ENCODE peak calls at places on chromosomes 7 and 10, in five cellular contexts. J is adipocyte, G is hepatocyte, A is brain microvascular endothelial cell, M is endothelial cell of umbilical vein. U is an unnamed sample.

GRCh38 chr10:97517778-97518561 is 19.2 kb downstream of the UBTD1 start:
- DNase-seq in J (no peak), G (peak; percentile 44), A (no peak), M (peak; percentile 88), U (no peak)

GRCh38 chr10:86035791-86036543 is 330.6 kb downstream of the GRID1 start:
- DNase-seq in J (no peak), G (no peak), A (no peak), M (no peak), U (no peak)

GRCh38 chr10:86198271-86198670 is 168.3 kb downstream of the GRID1 start:
- DNase-seq in J (no peak), G (no peak), A (no peak), M (no peak), U (no peak)

GRCh38 chr7:48126037-48126436 is 37.0 kb downstream of the UPP1 start:
- DNase-seq in J (no peak), G (no peak), A (no peak), M (no peak), U (no peak)

GRCh38 chr10:112227331-112227961 is 43.9 kb upstream of the GPAM start:
- DNase-seq in J (peak; percentile 11), G (peak; percentile 29), A (no peak), M (no peak), U (no peak)

GRCh38 chr7:150964593-150965111 is 13.5 kb downstream of the KCNH2 start:
- DNase-seq in J (no peak), G (no peak), A (no peak), M (no peak), U (no peak)

GRCh38 chr7:85030893-85031292 is 156.0 kb downstream of the SEMA3D start:
- DNase-seq in J (peak; percentile 91), G (peak; percentile 49), A (peak; percentile 14), M (peak; percentile 50), U (peak; percentile 76)

GRCh38 chr7:2771274-2771711 is 72.8 kb downstream of the GNA12 start:
- DNase-seq in J (no peak), G (no peak), A (no peak), M (no peak), U (peak; percentile 61)

GRCh38 chr7:134443396-134444070 is 15.4 kb downstream of the AKR1B1 start:
- DNase-seq in J (no peak), G (no peak), A (no peak), M (no peak), U (no peak)

GRCh38 chr7:116861717-116862116 is 670 bp upstream of the CAPZA2 start:
- DNase-seq in J (no peak), G (no peak), A (no peak), M (no peak), U (no peak)

GRCh38 chr7:116859323-116859722 is 3.1 kb upstream of the CAPZA2 start:
- DNase-seq in J (peak; percentile 78), G (no peak), A (no peak), M (peak; percentile 48), U (peak; percentile 88)

GRCh38 chr7:116854132-116854531 is 8.3 kb upstream of the CAPZA2 start:
- DNase-seq in J (no peak), G (no peak), A (no peak), M (no peak), U (no peak)

GRCh38 chr7:116862234-116863167 is at the start of gene CAPZA2:
- DNase-seq in J (peak; percentile 98), G (peak; percentile 98), A (peak; percentile 77), M (peak; percentile 93), U (peak; percentile 91)

DNA sequence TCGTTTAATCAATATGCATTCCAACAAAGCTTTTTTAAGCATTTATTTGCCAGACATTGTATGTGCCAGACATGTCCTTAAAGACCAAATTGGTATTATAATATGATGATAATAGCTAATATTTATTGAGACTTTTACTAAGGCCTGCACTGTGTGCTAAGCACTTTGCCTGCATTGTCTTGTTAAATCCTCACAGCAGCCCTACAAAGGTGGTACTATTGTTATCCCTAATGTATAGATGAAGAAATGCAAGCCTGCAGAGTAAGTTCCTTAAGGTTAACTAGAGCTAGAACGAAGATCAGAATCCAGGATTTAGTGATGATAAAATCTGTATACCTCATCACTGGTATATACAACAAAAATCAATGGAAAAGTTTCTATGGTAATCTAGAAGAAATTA is 5.3 kb upstream of the CAPZA2 start:
- DNase-seq in J (no peak), G (no peak), A (no peak), M (no peak), U (no peak)
- H3K4me3 ChIP-seq in J (no peak overlapping the region), G (no peak overlapping the region), A (no peak overlapping the region), M (no peak overlapping the region), U (no peak overlapping the region)

GRCh38 chr7:97734255-97734654 is 2.4 kb downstream of the TAC1 start:
- DNase-seq in J (no peak), G (no peak), A (no peak), M (no peak), U (no peak)
- H3K4me3 ChIP-seq in J (no peak overlapping the region), G (no peak overlapping the region), A (no peak overlapping the region), M (no peak overlapping the region), U (no peak overlapping the region)

GRCh38 chr10:79415736-79416577 is 29.5 kb downstream of the ZCCHC24 start:
- DNase-seq in J (no peak), G (no peak), A (no peak), M (no peak), U (no peak)
- H3K4me3 ChIP-seq in J (no peak overlapping the region), G (no peak overlapping the region), A (no peak overlapping the region), M (no peak overlapping the region), U (no peak overlapping the region)

GRCh38 chr10:100998991-100999741 is 442 bp upstream of the LZTS2 start:
- DNase-seq in J (peak; percentile 93), G (peak; percentile 93), A (peak; percentile 39), M (peak; percentile 75), U (peak; percentile 79)
- H3K4me3 ChIP-seq in J (peak overlapping the region; percentile 75), G (peak overlapping the region; percentile 92), A (peak overlapping the region; percentile 81), M (peak overlapping the region; percentile 29), U (peak overlapping the region; percentile 89)

DNA sequence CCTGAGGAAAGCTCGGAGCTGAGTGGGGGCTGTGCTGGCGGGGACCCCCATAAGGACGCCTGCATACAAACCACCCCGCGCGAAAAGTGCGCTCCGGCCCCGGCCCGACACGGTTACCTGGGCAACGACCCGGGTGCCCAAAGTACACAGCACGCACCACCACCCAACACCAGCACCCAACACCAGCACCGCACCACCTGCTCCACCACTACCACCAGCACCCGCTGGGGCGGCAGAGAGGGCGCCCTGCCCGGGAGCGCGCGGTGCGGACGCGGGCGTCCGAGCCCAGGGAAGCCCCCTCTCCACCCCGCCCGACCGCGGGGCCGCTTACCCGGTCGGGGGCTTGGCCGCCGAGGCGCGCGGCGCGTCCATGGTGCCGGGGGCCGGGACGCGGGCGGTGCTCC is 345 bp downstream of the COBL start:
- DNase-seq in J (no peak), G (peak; percentile 71), A (no peak), M (no peak), U (no peak)
- H3K4me3 ChIP-seq in J (peak overlapping the region; percentile 77), G (peak overlapping the region; percentile 86), A (peak overlapping the region; percentile 39), M (no peak overlapping the region), U (no peak overlapping the region)

DNA sequence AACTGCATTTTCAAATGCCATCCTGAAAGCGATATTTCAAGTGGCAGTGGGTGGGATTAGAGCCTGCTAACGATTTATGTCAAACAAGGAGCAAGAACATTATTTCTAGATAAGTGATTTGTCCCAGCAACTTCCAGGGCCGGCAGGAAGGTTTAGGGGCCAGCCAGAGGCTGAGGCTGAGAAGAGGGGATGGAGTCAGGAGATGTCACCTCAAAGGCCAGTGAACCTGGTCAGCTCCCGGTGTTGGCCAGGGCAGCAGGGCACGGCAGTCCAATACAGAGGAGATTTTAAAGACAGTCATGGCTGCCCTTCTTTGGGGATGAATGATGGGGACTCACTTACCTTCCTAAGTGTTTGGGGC is 105.7 kb upstream of the PPIF start:
- DNase-seq in J (no peak), G (no peak), A (no peak), M (peak; percentile 36), U (no peak)
- H3K4me3 ChIP-seq in J (peak overlapping the region; percentile 48), G (no peak overlapping the region), A (no peak overlapping the region), M (no peak overlapping the region), U (no peak overlapping the region)

GRCh38 chr7:22566176-22566575 is 66.2 kb upstream of the STEAP1B start:
- DNase-seq in J (no peak), G (no peak), A (no peak), M (no peak), U (no peak)
- H3K4me3 ChIP-seq in J (no peak overlapping the region), G (no peak overlapping the region), A (no peak overlapping the region), M (no peak overlapping the region), U (no peak overlapping the region)

DNA sequence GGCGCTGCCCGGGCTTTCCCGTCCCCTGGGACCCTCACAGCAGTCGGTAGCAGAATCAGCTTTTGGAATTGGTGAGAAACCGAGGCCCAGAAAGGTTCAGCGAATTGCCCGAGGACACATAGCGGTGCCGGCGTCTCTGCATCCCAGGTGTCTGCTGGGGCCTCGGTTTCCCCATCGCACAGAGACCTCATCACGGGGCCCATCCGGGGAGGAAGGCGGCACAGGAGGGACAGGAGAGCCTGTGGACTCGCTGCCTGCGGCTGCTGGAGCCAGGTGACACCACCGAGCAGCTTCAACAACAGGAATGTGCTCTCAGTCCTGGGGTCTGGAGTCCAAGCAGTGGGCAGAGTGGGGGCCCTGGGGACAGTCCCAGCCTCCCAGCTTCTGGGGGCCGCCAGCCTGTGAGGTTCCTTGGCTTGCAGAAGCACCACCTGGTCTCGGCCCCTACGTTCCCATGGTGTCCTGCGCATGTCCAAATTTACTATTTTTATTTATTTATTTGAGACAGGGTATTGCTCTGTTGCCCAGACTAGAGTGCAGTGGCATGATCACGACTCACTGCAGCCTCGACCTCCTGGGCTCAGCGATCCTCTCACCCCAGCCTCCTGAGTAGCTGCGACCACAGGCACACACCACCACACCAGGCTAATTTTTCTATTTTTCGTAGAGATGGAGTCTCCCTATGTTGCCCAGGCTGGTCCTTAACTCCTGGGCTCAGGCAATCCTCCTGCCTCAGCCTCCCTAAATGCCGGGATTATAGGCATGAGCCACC is 539 bp upstream of the COX19 start:
- DNase-seq in J (no peak), G (no peak), A (no peak), M (no peak), U (no peak)
- H3K4me3 ChIP-seq in J (peak overlapping the region; percentile 87), G (peak overlapping the region; percentile 35), A (peak overlapping the region; percentile 47), M (peak overlapping the region; percentile 22), U (peak overlapping the region; percentile 97)